ENCODE peak calls at places on chromosomes 1 and 21, in seven cellular contexts. K is RWPE1, Z is tibial artery, O is AG04450, N is heart right ventricle, E is adrenal gland, J is left lung. G is an unnamed sample.

GRCh38 chr1:226575436-226576390 is 27.1 kb downstream of the STUM start:
- DNase-seq in O (no peak), N (peak; percentile 60), E (no peak), Z (no peak), J (no peak), K (no peak), G (no peak)

GRCh38 chr1:97581614-97582051 is 339.2 kb downstream of the DPYD start:
- DNase-seq in E (no peak), N (no peak), K (no peak), O (no peak), Z (no peak), J (peak; percentile 23), G (no peak)

GRCh38 chr1:200749090-200749489 is 10.4 kb downstream of the CAMSAP2 start:
- DNase-seq in E (no peak), N (no peak), J (no peak), Z (no peak), O (no peak), K (no peak), G (no peak)

GRCh38 chr1:11708554-11709350 is 17.2 kb downstream of the DRAXIN start:
- DNase-seq in J (no peak), N (no peak), K (no peak), O (no peak), Z (no peak), E (no peak), G (no peak)

GRCh38 chr21:33109574-33110339 is 39.8 kb downstream of the OLIG1 start:
- DNase-seq in O (no peak), N (no peak), J (peak; percentile 88), E (no peak), Z (no peak), K (peak; percentile 25), G (no peak)

GRCh38 chr1:91018006-91018405 is 3.8 kb downstream of the ZNF644 start:
- DNase-seq in N (no peak), Z (no peak), O (no peak), K (no peak), J (no peak), E (no peak), G (no peak)

GRCh38 chr1:230976825-230977747 is 1.6 kb downstream of the TTC13 start:
- DNase-seq in N (no peak), O (no peak), K (no peak), E (no peak), J (no peak), Z (no peak), G (no peak)

GRCh38 chr1:48198970-48199369 is 23.5 kb upstream of the SLC5A9 start:
- DNase-seq in K (no peak), O (no peak), J (no peak), E (no peak), N (no peak), Z (no peak), G (no peak)

GRCh38 chr1:207754011-207754410 is 2.2 kb downstream of the CD46 start:
- DNase-seq in J (no peak), E (no peak), K (no peak), Z (no peak), N (no peak), O (no peak), G (no peak)

GRCh38 chr1:234686035-234686434 is 76.1 kb upstream of the IRF2BP2 start:
- DNase-seq in E (no peak), K (no peak), N (no peak), Z (no peak), O (no peak), J (no peak), G (no peak)

GRCh38 chr1:30816211-30817082 is 58.9 kb upstream of the LAPTM5 start:
- DNase-seq in N (peak; percentile 55), E (peak; percentile 53), K (peak; percentile 71), Z (no peak), J (no peak), O (peak; percentile 45), G (peak; percentile 71)

GRCh38 chr1:161019767-161020572 is 982 bp downstream of the F11R start:
- DNase-seq in K (peak; percentile 73), N (no peak), O (no peak), J (no peak), E (no peak), Z (no peak), G (peak; percentile 91)

GRCh38 chr1:200380589-200381021 is 29.2 kb downstream of the ZNF281 start:
- DNase-seq in J (no peak), O (no peak), N (no peak), K (no peak), Z (no peak), E (no peak), G (no peak)

GRCh38 chr1:209890606-209891330 is 47.2 kb upstream of the SYT14 start:
- DNase-seq in N (no peak), O (no peak), J (no peak), K (no peak), Z (no peak), E (no peak), G (no peak)

GRCh38 chr1:110084226-110085078 is 14.0 kb upstream of the ALX3 start:
- DNase-seq in J (peak; percentile 88), E (peak; percentile 78), N (peak; percentile 48), Z (peak; percentile 34), O (peak; percentile 6), K (no peak), G (no peak)

GRCh38 chr1:23273450-23274133 is 56.3 kb upstream of the HTR1D start:
- DNase-seq in Z (no peak), E (peak; percentile 74), J (no peak), N (no peak), K (peak; percentile 17), O (peak; percentile 70), G (no peak)

GRCh38 chr21:31364265-31364945 is 20.3 kb upstream of the TIAM1 start:
- DNase-seq in O (no peak), Z (no peak), E (no peak), J (no peak), K (no peak), N (no peak), G (no peak)

GRCh38 chr1:227744668-227745067 is 9.4 kb downstream of the SNAP47 start:
- DNase-seq in K (no peak), N (no peak), Z (no peak), O (no peak), E (no peak), J (peak; percentile 54), G (no peak)

GRCh38 chr1:48019714-48020315 is 22.6 kb upstream of the TRABD2B start:
- DNase-seq in O (no peak), N (peak; percentile 55), Z (peak; percentile 80), E (no peak), K (no peak), J (no peak), G (no peak)

DNA sequence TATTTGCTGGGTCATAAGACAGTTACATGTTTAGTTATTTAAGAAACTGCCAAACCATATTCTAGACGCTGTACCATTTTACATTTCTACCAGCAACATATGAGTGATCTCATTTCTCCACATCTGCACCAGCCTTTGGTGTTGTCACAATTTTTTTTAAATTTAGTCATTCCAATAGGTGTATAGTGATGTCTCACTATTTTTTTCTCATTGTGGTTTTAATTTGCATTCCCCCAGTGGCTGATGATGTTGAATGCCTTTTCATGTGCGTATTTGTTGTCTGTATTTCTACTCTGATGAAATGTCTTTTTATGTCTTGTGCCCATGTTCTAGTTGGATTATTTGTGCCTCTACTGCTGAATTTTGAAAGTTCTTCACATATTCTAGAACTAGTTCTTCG is 38.4 kb downstream of the NFASC start:
- DNase-seq in E (no peak), Z (no peak), J (no peak), K (no peak), N (no peak), O (no peak), G (no peak)
- H3K27ac ChIP-seq in E (no peak overlapping the region), Z (no peak overlapping the region), J (no peak overlapping the region), K (no peak overlapping the region), N (no peak overlapping the region), O (no peak overlapping the region), G (no peak overlapping the region)

GRCh38 chr1:85566890-85567289 is 13.7 kb upstream of the CCN1 start:
- DNase-seq in Z (no peak), J (no peak), E (no peak), O (no peak), K (no peak), N (no peak), G (no peak)

GRCh38 chr1:85570446-85571180 is 9.9 kb upstream of the CCN1 start:
- DNase-seq in N (no peak), O (no peak), E (no peak), K (no peak), Z (no peak), J (no peak), G (no peak)

GRCh38 chr1:85569122-85569521 is 11.4 kb upstream of the CCN1 start:
- DNase-seq in K (no peak), N (no peak), O (peak; percentile 68), E (no peak), J (no peak), Z (no peak), G (no peak)

GRCh38 chr1:85569737-85570404 is 10.7 kb upstream of the CCN1 start:
- DNase-seq in N (no peak), K (no peak), E (no peak), J (no peak), Z (no peak), O (no peak), G (no peak)

GRCh38 chr1:85568660-85569059 is 11.9 kb upstream of the CCN1 start:
- DNase-seq in Z (no peak), N (no peak), J (no peak), K (no peak), E (no peak), O (no peak), G (no peak)
- H3K27ac ChIP-seq in Z (peak overlapping the region; percentile 76), N (peak overlapping the region; percentile 59), J (peak overlapping the region; percentile 23), K (no peak overlapping the region), E (no peak overlapping the region), O (peak overlapping the region; percentile 63), G (peak overlapping the region; percentile 9)

DNA sequence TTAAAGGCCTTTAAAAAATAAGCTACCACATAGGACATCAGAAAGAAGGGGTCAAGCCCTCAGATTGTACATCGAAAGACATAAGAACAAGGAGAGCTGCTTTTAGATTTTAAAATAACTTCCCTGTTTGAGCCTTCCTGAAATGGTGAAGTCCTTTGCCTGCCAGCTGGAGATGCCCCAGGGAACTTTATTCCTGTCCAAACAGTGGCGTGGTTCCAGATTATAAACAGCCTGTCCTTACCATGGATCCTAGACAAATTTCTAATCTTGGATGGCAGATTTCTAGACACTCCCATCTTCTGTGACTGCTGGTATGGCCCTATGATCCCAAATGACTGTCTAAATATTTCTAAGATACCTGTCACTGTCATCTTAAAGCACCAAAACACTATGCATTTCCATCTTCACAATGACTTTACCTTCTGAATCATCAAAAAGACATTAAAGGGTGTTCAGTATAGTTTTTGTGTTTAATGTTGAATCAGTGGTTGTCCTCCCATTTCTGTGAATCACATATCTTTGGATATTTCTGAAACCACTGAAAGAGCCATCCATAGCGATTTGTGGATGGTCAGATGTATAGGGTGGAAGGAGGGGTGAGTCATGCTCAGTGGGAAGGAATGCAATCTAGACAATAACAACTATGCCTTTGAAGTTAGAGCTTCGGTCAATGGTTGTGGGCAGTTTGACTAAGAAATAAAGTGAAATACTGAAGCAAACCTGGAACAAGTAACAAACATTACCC is 23.2 kb downstream of the ILDR2 start:
- DNase-seq in K (peak; percentile 42), J (no peak), E (no peak), Z (no peak), N (no peak), O (peak; percentile 23), G (peak; percentile 1)
- H3K27ac ChIP-seq in K (no peak overlapping the region), J (no peak overlapping the region), E (no peak overlapping the region), Z (no peak overlapping the region), N (peak overlapping the region; percentile 35), O (no peak overlapping the region), G (no peak overlapping the region)

DNA sequence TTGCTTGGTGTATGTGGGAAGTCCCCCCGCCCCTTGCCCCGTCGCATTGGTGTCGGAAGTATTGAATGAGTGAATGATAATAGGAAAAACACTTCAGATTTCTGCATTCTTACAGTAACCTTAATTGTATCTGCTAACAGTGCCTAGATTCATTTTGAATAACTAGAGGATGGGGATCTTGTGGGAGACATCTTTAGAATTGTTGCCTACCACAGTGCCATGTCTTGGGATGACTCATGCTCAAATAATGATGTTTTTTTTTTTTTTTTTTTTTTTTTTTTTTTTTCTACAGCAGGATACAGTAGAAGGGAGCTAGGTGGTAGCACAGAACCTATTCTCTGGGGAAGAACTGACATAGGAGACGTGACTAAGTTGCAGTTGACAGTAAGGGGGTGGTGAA is 237.9 kb downstream of the USP25 start:
- DNase-seq in O (no peak), N (no peak), E (no peak), Z (no peak), J (no peak), K (peak; percentile 53), G (no peak)
- H3K27ac ChIP-seq in O (no peak overlapping the region), N (no peak overlapping the region), E (no peak overlapping the region), Z (no peak overlapping the region), J (no peak overlapping the region), K (no peak overlapping the region), G (no peak overlapping the region)

G was measured in epithelial cell of prostate.